ENCODE peak calls at places on chromosome 15, in four cellular contexts. T, P, R and O are unnamed samples.

GRCh38 chr15:96333194-96334016 is 2.9 kb downstream of the NR2F2 start:
- DNase-seq in T (no peak), P (no peak), R (no peak), O (peak)

GRCh38 chr15:75357976-75358673 is 10.3 kb downstream of the MAN2C1 start:
- DNase-seq in T (no peak), P (no peak), R (no peak), O (no peak)

GRCh38 chr15:52103217-52104207 is 9.1 kb downstream of the BCL2L10 start:
- DNase-seq in T (peak), P (peak), R (no peak), O (peak)

GRCh38 chr15:78004919-78005634 is 72.4 kb downstream of the TBC1D2B start:
- DNase-seq in T (no peak), P (no peak), R (no peak), O (peak)

GRCh38 chr15:100211855-100212850 is 129.6 kb downstream of the ADAMTS17 start:
- DNase-seq in T (no peak), P (peak), R (no peak), O (peak)

GRCh38 chr15:69002783-69003182 is 11.7 kb upstream of the NOX5 start:
- DNase-seq in T (no peak), P (no peak), R (no peak), O (no peak)

GRCh38 chr15:83526319-83526718 is 79.2 kb downstream of the SH3GL3 start:
- DNase-seq in T (no peak), P (no peak), R (no peak), O (no peak)

GRCh38 chr15:27906802-27907201 is 192.3 kb downstream of the OCA2 start:
- DNase-seq in T (no peak), P (no peak), R (no peak), O (no peak)

GRCh38 chr15:27250223-27250622 is 279.2 kb downstream of the GABRG3 start:
- DNase-seq in T (no peak), P (no peak), R (no peak), O (no peak)

GRCh38 chr15:51672100-51672731 is 9.1 kb upstream of the SCG3 start:
- DNase-seq in T (no peak), P (no peak), R (no peak), O (no peak)

GRCh38 chr15:49124371-49124770 is 31.0 kb downstream of the COPS2 start:
- DNase-seq in T (no peak), P (no peak), R (no peak), O (no peak)

GRCh38 chr15:62035256-62035908 is 24.9 kb downstream of the VPS13C start:
- DNase-seq in T (no peak), P (no peak), R (no peak), O (peak)

GRCh38 chr15:70250208-70251201 is 152.8 kb upstream of the TLE3 start:
- DNase-seq in T (no peak), P (no peak), R (no peak), O (no peak)

GRCh38 chr15:69760890-69761568 is 308.4 kb downstream of the RPLP1 start:
- DNase-seq in T (peak), P (peak), R (no peak), O (peak)

GRCh38 chr15:97993310-97993738 is 32.8 kb downstream of the ARRDC4 start:
- DNase-seq in T (no peak), P (no peak), R (no peak), O (no peak)

GRCh38 chr15:67093146-67093874 is 27.9 kb downstream of the SMAD3 start:
- DNase-seq in T (no peak), P (no peak), R (no peak), O (no peak)

GRCh38 chr15:101006931-101007687 is 88.0 kb downstream of the LRRK1 start:
- DNase-seq in T (peak), P (peak), R (peak), O (peak)

GRCh38 chr15:47377465-47377864 is 339.8 kb upstream of the SEMA6D start:
- DNase-seq in T (no peak), P (no peak), R (no peak), O (no peak)

GRCh38 chr15:88744548-88745020 is 58.7 kb upstream of the ACAN start:
- DNase-seq in T (no peak), P (no peak), R (no peak), O (peak)

GRCh38 chr15:62188744-62189143 is 23.7 kb upstream of the C2CD4B start:
- DNase-seq in T (no peak), P (no peak), R (no peak), O (no peak)

GRCh38 chr15:74988007-74988800 is 7.2 kb upstream of the SCAMP5 start:
- DNase-seq in T (peak), P (peak), R (no peak), O (no peak)

GRCh38 chr15:100096700-100097099 is 245.1 kb downstream of the ADAMTS17 start:
- DNase-seq in T (no peak), P (no peak), R (no peak), O (no peak)

GRCh38 chr15:89905846-89906378 is 6.8 kb downstream of the ARPIN start:
- DNase-seq in T (no peak), P (no peak), R (no peak), O (no peak)

GRCh38 chr15:92438471-92438870 is 44.8 kb downstream of the ST8SIA2 start:
- DNase-seq in T (no peak), P (no peak), R (no peak), O (no peak)

GRCh38 chr15:100922192-100923040 is 3.3 kb downstream of the LRRK1 start:
- DNase-seq in T (no peak), P (no peak), R (no peak), O (no peak)

GRCh38 chr15:62709261-62709660 is 333.3 kb upstream of the TPM1 start:
- DNase-seq in T (no peak), P (no peak), R (no peak), O (no peak)

GRCh38 chr15:88657326-88658069 is 18.7 kb downstream of the ISG20 start:
- DNase-seq in T (peak), P (no peak), R (no peak), O (no peak)

GRCh38 chr15:101028772-101029438 is 109.7 kb downstream of the LRRK1 start:
- DNase-seq in T (no peak), P (no peak), R (no peak), O (no peak)

GRCh38 chr15:63041982-63042878 is at the start of gene TPM1:
- DNase-seq in T (no peak), P (peak), R (no peak), O (peak)

GRCh38 chr15:81336568-81336967 is 12.6 kb upstream of the STARD5 start:
- DNase-seq in T (peak), P (peak), R (no peak), O (peak)

GRCh38 chr15:67808821-67809220 is 16.5 kb upstream of the SKOR1 start:
- DNase-seq in T (no peak), P (no peak), R (no peak), O (no peak)

GRCh38 chr15:31465083-31465955 is 138.7 kb downstream of the KLF13 start:
- DNase-seq in T (no peak), P (no peak), R (no peak), O (no peak)

GRCh38 chr15:31464216-31465082 is 137.8 kb downstream of the KLF13 start:
- DNase-seq in T (no peak), P (no peak), R (no peak), O (no peak)

GRCh38 chr15:31468911-31469800 is 142.5 kb downstream of the KLF13 start:
- DNase-seq in T (no peak), P (no peak), R (no peak), O (no peak)

GRCh38 chr15:31469801-31470545 is 143.3 kb downstream of the KLF13 start:
- DNase-seq in T (no peak), P (no peak), R (no peak), O (no peak)

GRCh38 chr15:31467361-31467760 is 140.7 kb downstream of the KLF13 start:
- DNase-seq in T (no peak), P (no peak), R (no peak), O (no peak)
- TF ChIP-seq EZH2 in T (no peak), P (no peak), R (no peak), O (no peak)

GRCh38 chr15:41513282-41514227 is at the start of gene LTK:
- DNase-seq in T (peak), P (no peak), R (no peak), O (no peak)
- TF ChIP-seq EZH2 in T (no peak), P (no peak), R (no peak), O (peak)

DNA sequence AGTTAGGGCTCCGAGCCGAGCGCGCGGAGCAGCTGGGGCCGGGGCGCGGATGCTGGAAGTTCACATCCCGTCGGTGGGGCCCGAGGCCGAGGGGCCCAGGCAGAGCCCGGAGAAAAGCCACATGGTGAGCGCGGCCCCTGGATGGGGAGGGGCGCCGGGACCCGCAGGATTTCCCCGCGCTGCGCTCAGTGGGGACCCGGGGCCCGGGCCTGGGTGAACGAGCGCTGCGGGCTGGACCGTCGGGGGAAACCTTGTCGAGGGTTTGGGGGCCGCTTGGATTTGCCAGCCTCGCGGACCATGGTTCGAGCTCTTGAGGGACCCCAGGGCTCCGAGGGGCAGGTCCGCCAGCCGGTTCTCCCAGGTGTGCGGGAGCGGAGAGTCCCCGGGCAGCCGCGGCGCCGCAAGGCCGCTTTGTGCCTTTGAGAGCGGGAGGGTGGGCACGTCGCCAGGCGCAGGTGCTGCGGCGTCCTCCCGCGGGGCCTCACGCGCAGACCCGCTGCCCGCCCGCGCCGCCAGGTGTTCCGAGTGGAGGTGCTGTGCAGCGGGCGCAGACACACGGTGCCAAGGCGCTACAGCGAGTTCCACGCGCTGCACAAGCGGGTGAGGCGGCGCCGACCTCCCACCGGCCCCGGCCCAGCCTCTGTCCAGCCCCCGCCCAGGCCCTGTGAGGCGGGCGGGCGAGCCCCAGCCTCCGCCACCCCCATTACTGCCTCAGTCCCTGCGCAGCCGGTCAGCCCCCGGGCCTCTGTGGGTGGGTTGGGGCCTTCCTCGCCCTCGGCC is at the start of gene SNX22:
- DNase-seq in T (no peak), P (no peak), R (no peak), O (no peak)
- TF ChIP-seq EZH2 in T (no peak), P (no peak), R (peak), O (peak)

GRCh38 chr15:45132844-45133560 is 3.2 kb downstream of the DUOX1 start:
- DNase-seq in T (no peak), P (no peak), R (no peak), O (no peak)
- TF ChIP-seq EZH2 in T (no peak), P (no peak), R (no peak), O (no peak)